ENCODE peak calls at places on chromosomes 16 and 17, in eight cellular contexts. L is A549, O is tibial artery, S is mucosa of gallbladder, N is left kidney, Z is NCI-H1048, A is EL, X is PC-9. G is an unnamed sample.
A peak's percentile ranks its signal among the peaks of the same experiment; 100 is the strongest.

GRCh38 chr17:19433240-19433639 is 22.2 kb downstream of the RNF112 start:
- DNase-seq in S (no peak), N (no peak), L (no peak), A (no peak), O (no peak), Z (no peak), X (no peak), G (no peak)

GRCh38 chr17:9336817-9337216 is 238.8 kb downstream of the STX8 start:
- DNase-seq in L (no peak), X (no peak), Z (no peak), N (no peak), A (no peak), S (no peak), O (no peak), G (no peak)

GRCh38 chr16:17328971-17329370 is 141.8 kb downstream of the XYLT1 start:
- DNase-seq in S (no peak), X (no peak), A (no peak), O (peak; percentile 82), Z (no peak), N (peak; percentile 34), L (no peak), G (no peak)

GRCh38 chr16:17375388-17376304 is 95.1 kb downstream of the XYLT1 start:
- DNase-seq in N (peak; percentile 59), L (no peak), A (no peak), S (no peak), O (no peak), Z (no peak), X (no peak), G (no peak)

GRCh38 chr16:28534542-28535373 is 4.0 kb downstream of the NUPR1 start:
- DNase-seq in L (no peak), S (no peak), N (no peak), X (no peak), A (no peak), Z (no peak), O (peak; percentile 84), G (no peak)

GRCh38 chr16:23348579-23349469 is 46.7 kb downstream of the SCNN1B start:
- DNase-seq in O (no peak), L (peak; percentile 53), X (no peak), S (no peak), Z (no peak), N (peak; percentile 16), A (no peak), G (no peak)

GRCh38 chr16:9318764-9319163 is 227.3 kb downstream of the HAPSTR1 start:
- DNase-seq in X (no peak), S (no peak), O (no peak), Z (no peak), A (no peak), L (peak; percentile 7), N (no peak), G (no peak)

GRCh38 chr16:4709481-4709880 is 16.1 kb downstream of the NUDT16L1 start:
- DNase-seq in S (no peak), O (no peak), L (no peak), X (no peak), Z (no peak), A (no peak), N (no peak), G (no peak)

GRCh38 chr17:35291802-35292201 is 48.9 kb downstream of the SLFN5 start:
- DNase-seq in L (peak; percentile 17), Z (no peak), A (peak; percentile 54), X (no peak), N (no peak), S (no peak), O (no peak), G (no peak)

GRCh38 chr17:81412490-81413093 is 17.3 kb downstream of the BAHCC1 start:
- DNase-seq in O (no peak), S (no peak), Z (no peak), X (no peak), A (no peak), N (peak; percentile 89), L (no peak), G (peak; percentile 51)

GRCh38 chr17:50348522-50349240 is 2.8 kb downstream of the XYLT2 start:
- DNase-seq in N (no peak), S (no peak), L (no peak), A (peak; percentile 71), X (no peak), O (no peak), Z (no peak), G (no peak)

GRCh38 chr16:983044-984030 is 1.8 kb downstream of the SOX8 start:
- DNase-seq in N (peak; percentile 76), X (no peak), A (no peak), Z (no peak), O (no peak), L (peak; percentile 44), S (no peak), G (no peak)

GRCh38 chr17:66190738-66191606 is 961 bp downstream of the CEP112 start:
- DNase-seq in Z (no peak), X (no peak), N (peak; percentile 38), L (peak; percentile 16), O (no peak), A (peak; percentile 52), S (no peak), G (peak; percentile 13)

GRCh38 chr17:21318439-21318838 is 33.9 kb downstream of the MAP2K3 start:
- DNase-seq in O (peak; percentile 62), L (no peak), N (peak; percentile 37), S (no peak), X (no peak), A (no peak), Z (no peak), G (peak; percentile 2)

GRCh38 chr16:2774161-2774891 is 2.8 kb downstream of the ELOB start:
- DNase-seq in Z (no peak), L (no peak), O (no peak), N (peak; percentile 26), A (no peak), X (no peak), S (no peak), G (no peak)

GRCh38 chr17:62819511-62820221 is 11.6 kb upstream of the MARCHF10 start:
- DNase-seq in X (peak; percentile 95), O (no peak), S (peak; percentile 79), A (peak; percentile 98), N (peak; percentile 93), L (peak; percentile 96), Z (no peak), G (no peak)

GRCh38 chr16:79639576-79640311 is 39.2 kb upstream of the MAF start:
- DNase-seq in L (peak; percentile 74), A (no peak), Z (no peak), S (peak; percentile 15), O (no peak), N (no peak), X (peak; percentile 63), G (no peak)

GRCh38 chr16:85306071-85306792 is 194.0 kb upstream of the CIBAR2 start:
- DNase-seq in N (peak; percentile 83), O (peak; percentile 97), L (peak; percentile 48), S (peak; percentile 89), X (peak; percentile 88), Z (no peak), A (peak; percentile 89), G (peak; percentile 90)

GRCh38 chr16:16144416-16144815 is 78.9 kb downstream of the ABCC6 start:
- DNase-seq in Z (no peak), N (no peak), S (no peak), A (no peak), L (no peak), X (no peak), O (no peak), G (no peak)

GRCh38 chr17:34156741-34157589 is 98.1 kb upstream of the CCL2 start:
- DNase-seq in L (no peak), N (peak; percentile 61), Z (no peak), A (no peak), O (no peak), S (no peak), X (no peak), G (no peak)

GRCh38 chr17:65797809-65798208 is 236.4 kb upstream of the AXIN2 start:
- DNase-seq in X (no peak), O (no peak), L (peak; percentile 26), A (peak; percentile 16), S (no peak), N (peak; percentile 2), Z (no peak), G (peak; percentile 38)

GRCh38 chr17:9905902-9906301 is 831 bp upstream of the RCVRN start:
- DNase-seq in Z (no peak), N (peak; percentile 52), S (no peak), L (peak; percentile 64), A (peak; percentile 22), X (no peak), O (peak; percentile 53), G (peak; percentile 33)

GRCh38 chr16:89392881-89393730 is 97.3 kb downstream of the ANKRD11 start:
- DNase-seq in Z (no peak), O (no peak), N (no peak), X (no peak), L (no peak), S (no peak), A (no peak), G (no peak)

GRCh38 chr17:32285770-32286517 is 20.3 kb downstream of the RHBDL3 start:
- DNase-seq in X (no peak), N (no peak), O (no peak), A (no peak), Z (no peak), L (no peak), S (no peak), G (no peak)

GRCh38 chr16:81201267-81201666 is 37.2 kb upstream of the BCO1 start:
- DNase-seq in Z (no peak), N (no peak), A (peak; percentile 16), S (no peak), O (no peak), L (no peak), X (no peak), G (no peak)

GRCh38 chr16:87581867-87582220 is 20.5 kb upstream of the JPH3 start:
- DNase-seq in S (peak; percentile 86), O (peak; percentile 97), L (peak; percentile 90), A (peak; percentile 97), N (peak; percentile 61), Z (no peak), X (peak; percentile 79), G (no peak)

GRCh38 chr16:70789231-70789926 is 11.6 kb downstream of the VAC14 start:
- DNase-seq in O (peak; percentile 83), L (peak; percentile 79), N (peak; percentile 80), S (peak; percentile 50), A (peak; percentile 36), X (no peak), Z (no peak), G (no peak)

GRCh38 chr16:57873218-57873617 is 70.9 kb upstream of the KIFC3 start:
- DNase-seq in L (no peak), A (no peak), O (no peak), Z (no peak), X (no peak), N (peak; percentile 84), S (no peak), G (no peak)

GRCh38 chr16:11431915-11432465 is 86.7 kb downstream of the RMI2 start:
- DNase-seq in N (no peak), O (no peak), X (no peak), L (no peak), S (no peak), Z (no peak), A (peak; percentile 34), G (no peak)

G was measured in activated CD4-positive, alpha-beta T cell treated with anti-CD3 and anti-CD28 coated beads, Interleukin-2, amount 50 U/mL, for 48 hours.